ENCODE peak calls at places on chromosome 17, in four cellular contexts. G is SK-N-SH, Q is HepG2, K is K562. C is an unnamed sample.

GRCh38 chr17:77811521-77811920 is 147.0 kb upstream of the TNRC6C start:
- DNase-seq in G (no peak), K (no peak), Q (no peak), C (no peak)

GRCh38 chr17:80649672-80650338 is 105.2 kb downstream of the RPTOR start:
- DNase-seq in Q (peak; percentile 77), G (peak; percentile 79), K (peak; percentile 74), C (peak; percentile 63)

GRCh38 chr17:1130191-1130590 is 49.6 kb downstream of the ABR start:
- DNase-seq in K (no peak), Q (no peak), G (no peak), C (no peak)

GRCh38 chr17:32514587-32514986 is 27.8 kb downstream of the CDK5R1 start:
- DNase-seq in Q (no peak), G (no peak), K (no peak), C (no peak)

GRCh38 chr17:9760336-9760735 is 31.1 kb downstream of the DHRS7C start:
- DNase-seq in G (no peak), K (no peak), Q (no peak), C (no peak)

GRCh38 chr17:1110844-1111598 is 68.8 kb downstream of the ABR start:
- DNase-seq in Q (peak; percentile 79), K (no peak), G (peak; percentile 65), C (peak; percentile 88)

GRCh38 chr17:77281024-77281903 is 140.5 kb downstream of the SEC14L1 start:
- DNase-seq in G (peak; percentile 98), K (peak; percentile 93), Q (peak; percentile 65), C (no peak)

GRCh38 chr17:30234954-30235353 is 543 bp downstream of the SLC6A4 start:
- DNase-seq in Q (no peak), K (no peak), G (no peak), C (no peak)

GRCh38 chr17:9279911-9280310 is 258.6 kb downstream of the NTN1 start:
- DNase-seq in K (no peak), G (no peak), Q (no peak), C (no peak)

GRCh38 chr17:18033442-18034099 is 5.4 kb downstream of the ATPAF2 start:
- DNase-seq in G (peak; percentile 80), K (peak; percentile 68), Q (peak; percentile 83), C (peak; percentile 80)

GRCh38 chr17:15121426-15121825 is 143.7 kb downstream of the PMP22 start:
- DNase-seq in G (no peak), Q (no peak), K (no peak), C (no peak)

GRCh38 chr17:76237859-76238313 is 2.4 kb downstream of the RNF157 start:
- DNase-seq in Q (peak; percentile 93), K (no peak), G (no peak), C (no peak)

GRCh38 chr17:7167832-7168231 is 11.3 kb downstream of the ASGR1 start:
- DNase-seq in Q (peak; percentile 56), G (no peak), K (no peak), C (no peak)

GRCh38 chr17:7083592-7083991 is 3.5 kb upstream of the CLEC10A start:
- DNase-seq in K (no peak), G (no peak), Q (no peak), C (no peak)

GRCh38 chr17:21573961-21574610 is 118.2 kb upstream of the KCNJ18 start:
- DNase-seq in G (peak; percentile 81), Q (no peak), K (no peak), C (no peak)

GRCh38 chr17:44219126-44219635 is 294 bp downstream of the UBTF start:
- DNase-seq in G (peak; percentile 85), Q (peak; percentile 48), K (peak; percentile 79), C (no peak)

GRCh38 chr17:29566473-29567361 is at the start of gene ABHD15:
- DNase-seq in K (no peak), G (peak; percentile 83), Q (peak; percentile 35), C (peak; percentile 19)

GRCh38 chr17:61997649-61998048 is 67.4 kb downstream of the MED13 start:
- DNase-seq in Q (no peak), K (no peak), G (no peak), C (no peak)

GRCh38 chr17:7296189-7296861 is 1.9 kb upstream of the YBX2 start:
- DNase-seq in Q (peak; percentile 56), K (peak; percentile 74), G (peak; percentile 92), C (peak; percentile 66)

GRCh38 chr17:59381716-59382570 is 50.5 kb downstream of the YPEL2 start:
- DNase-seq in G (no peak), K (no peak), Q (no peak), C (no peak)

GRCh38 chr17:6930754-6931153 is 65.1 kb upstream of the ALOX12 start:
- DNase-seq in Q (no peak), K (no peak), G (no peak), C (no peak)

GRCh38 chr17:65220732-65221131 is 83.6 kb downstream of the RGS9 start:
- DNase-seq in K (no peak), Q (no peak), G (no peak), C (peak; percentile 23)

GRCh38 chr17:63138713-63139112 is 172.7 kb downstream of the TANC2 start:
- DNase-seq in Q (no peak), K (no peak), G (no peak), C (no peak)

GRCh38 chr17:37518816-37519215 is 29.1 kb downstream of the DUSP14 start:
- DNase-seq in Q (no peak), K (no peak), G (no peak), C (no peak)

GRCh38 chr17:9151091-9151490 is 129.8 kb downstream of the NTN1 start:
- DNase-seq in Q (peak; percentile 77), K (no peak), G (no peak), C (no peak)

GRCh38 chr17:19390951-19391350 is 4.0 kb upstream of the MFAP4 start:
- DNase-seq in Q (no peak), G (no peak), K (no peak), C (no peak)

GRCh38 chr17:55769625-55770000 is 18.8 kb downstream of the PCTP start:
- DNase-seq in K (no peak), G (no peak), Q (no peak), C (no peak)

GRCh38 chr17:81701288-81702071 is 1.7 kb upstream of the MRPL12 start:
- DNase-seq in K (peak; percentile 68), G (no peak), Q (no peak), C (no peak)

GRCh38 chr17:72512649-72513556 is 392.1 kb downstream of the SOX9 start:
- DNase-seq in G (no peak), Q (no peak), K (no peak), C (no peak)

GRCh38 chr17:2393954-2394749 is 6.7 kb downstream of the MNT start:
- DNase-seq in Q (no peak), K (no peak), G (peak; percentile 22), C (no peak)

GRCh38 chr17:11996722-11997146 is 541 bp downstream of the ZNF18 start:
- DNase-seq in K (no peak), G (no peak), Q (peak; percentile 39), C (peak; percentile 13)

GRCh38 chr17:61186996-61187395 is 212.6 kb upstream of the TBX2 start:
- DNase-seq in K (no peak), Q (no peak), G (no peak), C (no peak)

GRCh38 chr17:51734462-51734861 is 424.1 kb downstream of the CA10 start:
- DNase-seq in G (no peak), K (no peak), Q (no peak), C (peak; percentile 12)

GRCh38 chr17:61393904-61394629 is 5.6 kb upstream of the TBX2 start:
- DNase-seq in Q (peak; percentile 97), K (no peak), G (peak; percentile 81), C (no peak)

GRCh38 chr17:7035591-7036368 is at the start of gene SLC16A13:
- DNase-seq in G (peak; percentile 99), K (peak; percentile 99), Q (peak; percentile 97), C (peak; percentile 94)

GRCh38 chr17:2974347-2974746 is 89.1 kb downstream of the OR1D5 start:
- DNase-seq in K (no peak), Q (no peak), G (no peak), C (no peak)

GRCh38 chr17:18270851-18271170 is 10.3 kb downstream of the MIEF2 start:
- DNase-seq in K (no peak), G (no peak), Q (no peak), C (no peak)

GRCh38 chr17:8832711-8833352 is 33.7 kb upstream of the MFSD6L start:
- DNase-seq in G (peak; percentile 75), Q (no peak), K (peak; percentile 65), C (peak; percentile 12)

GRCh38 chr17:64507418-64507766 is 615 bp downstream of the CEP95 start:
- DNase-seq in K (peak; percentile 47), Q (peak; percentile 76), G (peak; percentile 62), C (no peak)

GRCh38 chr17:47725446-47726109 is 7.5 kb upstream of the TBX21 start:
- DNase-seq in K (no peak), G (no peak), Q (no peak), C (no peak)

GRCh38 chr17:57009737-57010445 is 32.0 kb downstream of the SCPEP1 start:
- DNase-seq in G (peak; percentile 76), K (peak; percentile 54), Q (peak; percentile 43), C (peak; percentile 61)

GRCh38 chr17:57008958-57009357 is 31.0 kb downstream of the SCPEP1 start:
- DNase-seq in Q (no peak), G (no peak), K (no peak), C (no peak)

GRCh38 chr17:57004944-57005579 is 27.1 kb downstream of the SCPEP1 start:
- DNase-seq in G (no peak), Q (no peak), K (no peak), C (no peak)

GRCh38 chr17:57002904-57003303 is 25.0 kb downstream of the SCPEP1 start:
- DNase-seq in K (no peak), Q (no peak), G (no peak), C (no peak)

DNA sequence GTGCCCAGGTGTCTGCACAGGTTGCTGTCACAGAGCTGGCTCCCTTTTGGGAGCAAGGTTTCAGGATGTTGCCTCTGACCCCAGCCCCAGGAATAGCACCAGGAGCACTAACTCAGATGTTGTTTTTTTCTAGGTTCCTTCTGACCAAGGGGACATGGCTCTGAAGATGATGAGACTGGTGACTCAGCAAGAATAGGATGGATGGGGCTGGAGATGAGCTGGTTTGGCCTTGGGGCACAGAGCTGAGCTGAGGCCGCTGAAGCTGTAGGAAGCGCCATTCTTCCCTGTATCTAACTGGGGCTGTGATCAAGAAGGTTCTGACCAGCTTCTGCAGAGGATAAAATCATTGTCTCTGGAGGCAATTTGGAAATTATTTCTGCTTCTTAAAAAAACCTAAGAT is 28.1 kb downstream of the SCPEP1 start:
- DNase-seq in K (peak; percentile 42), G (no peak), Q (no peak), C (no peak)
- TF ChIP-seq ZBTB33 in K (peak; percentile 79), G (no peak), Q (peak; percentile 19), C (no peak)

GRCh38 chr17:33730131-33730530 is 437.0 kb upstream of the ASIC2 start:
- DNase-seq in K (no peak), Q (no peak), G (no peak), C (no peak)
- TF ChIP-seq ZBTB33 in K (no peak), Q (no peak), G (no peak), C (no peak)

GRCh38 chr17:4881761-4882555 is 17.4 kb upstream of the C17orf107 start:
- DNase-seq in G (peak; percentile 76), Q (peak; percentile 41), K (peak; percentile 54), C (no peak)
- TF ChIP-seq ZBTB33 in G (no peak), Q (peak; percentile 76), K (no peak), C (no peak)

GRCh38 chr17:41959030-41959335 is 7.6 kb upstream of the CNP start:
- DNase-seq in G (no peak), Q (no peak), K (no peak), C (no peak)
- TF ChIP-seq ZBTB33 in G (no peak), Q (no peak), K (no peak), C (no peak)

GRCh38 chr17:53950207-53950857 is 127.6 kb downstream of the KIF2B start:
- DNase-seq in Q (peak; percentile 72), K (peak; percentile 4), G (no peak), C (no peak)
- TF ChIP-seq ZBTB33 in Q (no peak), K (no peak), G (no peak), C (no peak)